ENCODE peak calls at places on chromosomes 11 and 22, in six cellular contexts. B is fibroblast of lung; A is lower leg skin; F is CD4-positive, alpha-beta T cell; Y is MM.1S; J is T-helper 9 cell. L is an unnamed sample.

GRCh38 chr22:50530280-50530856 is 556 bp upstream of the TYMP start:
- DNase-seq in B (peak), A (peak), F (no peak), Y (peak), J (no peak), L (no peak)

GRCh38 chr22:26321469-26321913 is 107.6 kb upstream of the ASPHD2 start:
- DNase-seq in B (no peak), A (peak), F (no peak), Y (no peak), J (no peak), L (no peak)

GRCh38 chr22:32852346-32853251 is 51.1 kb downstream of the TIMP3 start:
- DNase-seq in B (peak), A (no peak), F (no peak), Y (no peak), J (no peak), L (no peak)

GRCh38 chr22:20956258-20957117 is 10.6 kb upstream of the AIFM3 start:
- DNase-seq in B (peak), A (no peak), F (no peak), Y (no peak), J (no peak), L (no peak)

GRCh38 chr11:47111318-47111804 is 65.3 kb downstream of the ARFGAP2 start:
- DNase-seq in B (no peak), A (no peak), F (no peak), Y (no peak), J (no peak), L (no peak)

GRCh38 chr11:76030973-76031590 is 175.2 kb downstream of the WNT11 start:
- DNase-seq in B (peak), A (no peak), F (no peak), Y (no peak), J (no peak), L (no peak)

GRCh38 chr11:69654660-69655478 is 13.9 kb downstream of the CCND1 start:
- DNase-seq in B (peak), A (no peak), F (no peak), Y (no peak), J (no peak), L (no peak)

GRCh38 chr11:106409681-106410080 is 332.2 kb downstream of the AASDHPPT start:
- DNase-seq in B (no peak), A (no peak), F (no peak), Y (no peak), J (no peak), L (no peak)

GRCh38 chr11:111733009-111733408 is 33.2 kb downstream of the PPP2R1B start:
- DNase-seq in B (peak), A (peak), F (no peak), Y (no peak), J (no peak), L (no peak)

GRCh38 chr11:67519726-67520125 is 3.5 kb downstream of the CABP2 start:
- DNase-seq in B (no peak), A (no peak), F (no peak), Y (no peak), J (no peak), L (no peak)

GRCh38 chr11:111602865-111603632 is 800 bp downstream of the SIK2 start:
- DNase-seq in B (peak), A (no peak), F (no peak), Y (peak), J (peak), L (no peak)

GRCh38 chr22:49462291-49462690 is 365.4 kb downstream of the BRD1 start:
- DNase-seq in B (no peak), A (no peak), F (no peak), Y (no peak), J (no peak), L (no peak)

GRCh38 chr22:30159561-30160353 is 79.5 kb downstream of the HORMAD2 start:
- DNase-seq in B (peak), A (no peak), F (no peak), Y (no peak), J (no peak), L (no peak)

GRCh38 chr11:90189011-90189410 is 33.8 kb downstream of the CHORDC1 start:
- DNase-seq in B (no peak), A (no peak), F (no peak), Y (no peak), J (no peak), L (no peak)

GRCh38 chr11:98260983-98261382 is 759.8 kb upstream of the CNTN5 start:
- DNase-seq in B (no peak), A (no peak), F (no peak), Y (no peak), J (no peak), L (no peak)

GRCh38 chr11:12506502-12506921 is 129.1 kb downstream of the PARVA start:
- DNase-seq in B (peak), A (no peak), F (no peak), Y (no peak), J (no peak), L (no peak)

GRCh38 chr11:10934293-10934850 is 76.5 kb upstream of the ZBED5 start:
- DNase-seq in B (no peak), A (no peak), F (no peak), Y (peak), J (no peak), L (no peak)

GRCh38 chr22:46110215-46110614 is 40.1 kb upstream of the PPARA start:
- DNase-seq in B (peak), A (no peak), F (no peak), Y (no peak), J (no peak), L (no peak)

GRCh38 chr11:94557992-94558391 is 9.2 kb upstream of the PIWIL4 start:
- DNase-seq in B (no peak), A (no peak), F (no peak), Y (no peak), J (no peak), L (no peak)

GRCh38 chr11:69551963-69552362 is 70.5 kb downstream of the LINC01488 start:
- DNase-seq in B (no peak), A (no peak), F (no peak), Y (no peak), J (no peak), L (no peak)

GRCh38 chr11:129412501-129412900 is 36.9 kb downstream of the BARX2 start:
- DNase-seq in B (no peak), A (no peak), F (no peak), Y (no peak), J (no peak), L (no peak)

GRCh38 chr11:10604340-10604748 is 35.9 kb upstream of the LYVE1 start:
- DNase-seq in B (peak), A (no peak), F (no peak), Y (no peak), J (no peak), L (no peak)

GRCh38 chr22:29992341-29993275 is 87.7 kb upstream of the HORMAD2 start:
- DNase-seq in B (no peak), A (no peak), F (no peak), Y (no peak), J (no peak), L (no peak)